ENCODE peak calls at places on chromosomes 11 and 22, in eight cellular contexts. J is AG09309, Z is fibroblast of mammary gland, D is uterus, U is HFFc6, M is GM06990, L is WTC11, W is GM12865. Y is an unnamed sample.

GRCh38 chr11:130786987-130787688 is 129.1 kb downstream of the SNX19 start:
- DNase-seq in L (no peak), U (no peak), Z (no peak), D (no peak), W (no peak), M (no peak), J (no peak), Y (no peak)

GRCh38 chr11:130042093-130042591 is 27.6 kb upstream of the APLP2 start:
- DNase-seq in W (no peak), D (no peak), M (no peak), L (no peak), J (peak; percentile 80), Z (peak; percentile 99), U (peak; percentile 87), Y (no peak)

GRCh38 chr22:49503321-49503720 is 324.4 kb downstream of the BRD1 start:
- DNase-seq in L (no peak), U (no peak), Z (no peak), J (no peak), M (no peak), W (no peak), D (no peak), Y (no peak)

GRCh38 chr11:86888164-86888977 is 66.8 kb downstream of the FZD4 start:
- DNase-seq in M (no peak), D (no peak), W (no peak), J (peak; percentile 58), L (no peak), U (peak; percentile 32), Z (peak; percentile 29), Y (no peak)

GRCh38 chr11:118088531-118088930 is 1.8 kb upstream of the SMIM35 start:
- DNase-seq in D (no peak), L (no peak), J (no peak), W (no peak), Z (no peak), M (no peak), U (no peak), Y (no peak)

GRCh38 chr11:108859510-108859909 is 194.6 kb downstream of the DDX10 start:
- DNase-seq in U (peak; percentile 32), Z (no peak), W (no peak), L (no peak), D (no peak), J (no peak), M (no peak), Y (no peak)

GRCh38 chr11:18727499-18728236 is 1.7 kb upstream of the IGSF22 start:
- DNase-seq in U (no peak), J (no peak), Z (peak; percentile 29), D (peak; percentile 24), M (no peak), W (peak; percentile 41), L (peak; percentile 78), Y (peak; percentile 77)

GRCh38 chr11:108117746-108118371 is 3.5 kb upstream of the ACAT1 start:
- DNase-seq in L (no peak), W (peak; percentile 62), J (peak; percentile 43), Z (peak; percentile 77), D (no peak), M (peak; percentile 26), U (peak; percentile 45), Y (no peak)

GRCh38 chr11:85823816-85824215 is 12.9 kb upstream of the SYTL2 start:
- DNase-seq in W (peak; percentile 8), J (no peak), D (no peak), L (no peak), U (no peak), M (no peak), Z (no peak), Y (no peak)

GRCh38 chr11:46202149-46202548 is 75.3 kb upstream of the CREB3L1 start:
- DNase-seq in W (no peak), M (no peak), Z (no peak), J (no peak), D (no peak), U (no peak), L (peak; percentile 32), Y (no peak)

GRCh38 chr11:72721689-72722049 is 30.5 kb downstream of the ARAP1 start:
- DNase-seq in L (no peak), U (no peak), M (no peak), W (peak; percentile 42), D (no peak), J (no peak), Z (peak; percentile 38), Y (no peak)

GRCh38 chr11:86460461-86461404 is 86.0 kb downstream of the CCDC81 start:
- DNase-seq in Z (peak; percentile 54), J (no peak), D (no peak), L (no peak), W (no peak), U (no peak), M (no peak), Y (no peak)

GRCh38 chr22:35530700-35531099 is 9.9 kb upstream of the RASD2 start:
- DNase-seq in M (no peak), Z (no peak), L (no peak), W (no peak), U (no peak), D (no peak), J (no peak), Y (no peak)

GRCh38 chr22:39349506-39349966 is 255 bp upstream of the SYNGR1 start:
- DNase-seq in L (peak; percentile 56), D (peak; percentile 49), U (no peak), M (peak; percentile 52), W (peak; percentile 31), J (no peak), Z (no peak), Y (peak; percentile 26)

GRCh38 chr22:27433585-27434190 is 367.9 kb downstream of the MN1 start:
- DNase-seq in Z (peak; percentile 37), U (no peak), M (no peak), J (no peak), L (no peak), D (no peak), W (no peak), Y (no peak)

GRCh38 chr11:85672111-85672875 is 7.4 kb upstream of the CREBZF start:
- DNase-seq in J (no peak), D (no peak), U (no peak), L (no peak), Z (peak; percentile 28), M (no peak), W (no peak), Y (no peak)

GRCh38 chr22:30602049-30602448 is 4.9 kb upstream of the TCN2 start:
- DNase-seq in J (no peak), W (peak; percentile 65), U (peak; percentile 42), D (no peak), M (no peak), Z (peak; percentile 31), L (no peak), Y (no peak)

GRCh38 chr11:4825132-4825531 is 4.0 kb downstream of the OR51F2 start:
- DNase-seq in L (no peak), Z (no peak), J (no peak), M (no peak), W (no peak), U (no peak), D (no peak), Y (no peak)

GRCh38 chr11:4830909-4831308 is 9.8 kb downstream of the OR51F2 start:
- DNase-seq in D (no peak), Z (no peak), U (no peak), L (no peak), W (no peak), J (no peak), M (no peak), Y (no peak)

GRCh38 chr11:4821021-4821420 is at the start of gene OR51F2:
- DNase-seq in J (no peak), W (no peak), Z (no peak), D (no peak), U (no peak), M (no peak), L (no peak), Y (no peak)

GRCh38 chr11:4826425-4826824 is 5.3 kb downstream of the OR51F2 start:
- DNase-seq in M (no peak), L (no peak), Z (peak; percentile 12), W (no peak), U (no peak), D (no peak), J (no peak), Y (no peak)
- TF ChIP-seq CTCF in M (peak; percentile 17), L (peak; percentile 17), Z (no peak), W (peak; percentile 25), U (no peak), D (peak; percentile 7), J (no peak), Y (no peak)

GRCh38 chr11:125935056-125935455 is 10.8 kb upstream of the VSIG10L2 start:
- DNase-seq in U (no peak), J (no peak), L (no peak), Z (no peak), W (no peak), D (no peak), M (no peak), Y (no peak)
- TF ChIP-seq CTCF in U (no peak), J (no peak), L (no peak), Z (no peak), W (no peak), D (no peak), M (no peak), Y (no peak)

GRCh38 chr11:103881518-103882070 is 154.8 kb upstream of the DDI1 start:
- DNase-seq in J (no peak), M (no peak), L (no peak), Z (no peak), W (no peak), U (no peak), D (no peak), Y (no peak)

GRCh38 chr11:103880968-103881367 is 155.5 kb upstream of the DDI1 start:
- DNase-seq in M (no peak), D (no peak), J (no peak), L (no peak), U (no peak), Z (no peak), W (no peak), Y (no peak)

GRCh38 chr11:103878646-103879045 is 157.8 kb upstream of the DDI1 start:
- DNase-seq in J (no peak), Z (peak; percentile 17), U (no peak), W (no peak), L (no peak), D (no peak), M (no peak), Y (no peak)

GRCh38 chr11:103875855-103876510 is 160.5 kb upstream of the DDI1 start:
- DNase-seq in D (no peak), J (no peak), W (peak; percentile 61), U (no peak), L (no peak), Z (no peak), M (no peak), Y (no peak)

GRCh38 chr11:103877221-103877620 is 159.2 kb upstream of the DDI1 start:
- DNase-seq in W (peak; percentile 19), D (no peak), Z (peak; percentile 30), U (peak; percentile 51), J (no peak), M (no peak), L (no peak), Y (no peak)
- TF ChIP-seq CTCF in W (no peak), D (no peak), Z (peak; percentile 16), U (peak; percentile 58), J (peak; percentile 27), M (no peak), L (no peak), Y (no peak)

DNA sequence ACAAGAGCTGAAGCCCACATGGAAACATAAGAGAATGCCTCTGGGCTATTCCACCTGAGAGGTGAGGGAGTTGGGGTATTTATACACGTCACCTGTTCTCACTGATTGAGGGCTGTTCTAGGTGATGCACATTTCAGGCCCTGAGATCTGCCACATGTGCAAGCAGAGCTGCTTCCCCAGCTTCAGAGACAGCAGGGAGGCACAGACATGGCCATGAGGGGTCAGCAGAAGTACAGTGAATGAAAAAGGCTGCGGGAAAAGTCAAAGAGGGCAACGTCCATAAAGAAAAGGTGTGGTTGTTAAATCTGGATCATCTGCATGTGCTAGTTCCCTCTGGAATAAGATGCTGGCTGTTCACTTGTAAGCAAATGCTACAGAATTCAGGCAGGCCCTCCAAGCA is 75.4 kb downstream of the GAB4 start:
- DNase-seq in M (no peak), W (no peak), J (no peak), Z (no peak), D (no peak), U (no peak), L (no peak), Y (no peak)
- TF ChIP-seq CTCF in M (no peak), W (peak; percentile 14), J (no peak), Z (peak; percentile 23), D (no peak), U (peak; percentile 8), L (no peak), Y (no peak)

Y was measured in endothelial cell.